ENCODE peak calls at places on chromosomes 5 and 9, in six cellular contexts. Y is Peyer's patch; B is SJCRH30; D is A549; E is effector memory CD4-positive, alpha-beta T cell; A is IMR-90. H is an unnamed sample. For H3K9me3 and H3K4me1, the result is how much of the 10 kb centered on the place peaks cover.

GRCh38 chr9:98218562-98219363 is 26.3 kb upstream of the CORO2A start:
- DNase-seq in Y (no peak), B (no peak), D (no peak), E (no peak), A (peak), H (no peak)

GRCh38 chr5:69432412-69433206 is 17.7 kb downstream of the MARVELD2 start:
- DNase-seq in Y (no peak), B (no peak), D (no peak), E (no peak), A (no peak), H (no peak)

GRCh38 chr5:122656107-122656506 is 118.8 kb upstream of the SNX2 start:
- DNase-seq in Y (no peak), B (no peak), D (no peak), E (no peak), A (no peak), H (no peak)

GRCh38 chr5:848671-849111 is 2.1 kb downstream of the ZDHHC11 start:
- DNase-seq in Y (peak), B (no peak), D (no peak), E (no peak), A (no peak), H (peak)

GRCh38 chr5:24712947-24713346 is 68.2 kb upstream of the CDH10 start:
- DNase-seq in Y (no peak), B (no peak), D (no peak), E (no peak), A (no peak), H (no peak)

GRCh38 chr5:58460727-58461286 is 921 bp upstream of the PLK2 start:
- DNase-seq in Y (peak), B (peak), D (peak), E (peak), A (peak), H (peak)

GRCh38 chr5:126339215-126339805 is 83.9 kb upstream of the GRAMD2B start:
- DNase-seq in Y (no peak), B (peak), D (peak), E (peak), A (peak), H (peak)

GRCh38 chr5:159010611-159011497 is 88.9 kb downstream of the EBF1 start:
- DNase-seq in Y (no peak), B (no peak), D (no peak), E (no peak), A (no peak), H (no peak)

GRCh38 chr5:5276471-5276870 is 136.3 kb downstream of the ADAMTS16 start:
- DNase-seq in Y (no peak), B (no peak), D (no peak), E (no peak), A (no peak), H (no peak)

GRCh38 chr9:127388037-127388855 is 8.7 kb upstream of the SLC2A8 start:
- DNase-seq in Y (no peak), B (peak), D (peak), E (peak), A (peak), H (peak)

GRCh38 chr9:81264516-81264915 is 424.8 kb downstream of the TLE1 start:
- DNase-seq in Y (no peak), B (peak), D (no peak), E (no peak), A (peak), H (no peak)

GRCh38 chr9:5509573-5509972 is 758 bp upstream of the PDCD1LG2 start:
- DNase-seq in Y (no peak), B (peak), D (peak), E (no peak), A (peak), H (no peak)

GRCh38 chr9:135547756-135548736 is 2.1 kb downstream of the OBP2A start:
- DNase-seq in Y (no peak), B (no peak), D (no peak), E (no peak), A (no peak), H (no peak)

GRCh38 chr9:135550344-135550918 is 4.5 kb downstream of the OBP2A start:
- DNase-seq in Y (no peak), B (no peak), D (no peak), E (no peak), A (no peak), H (no peak)

GRCh38 chr9:135551031-135551430 is 5.1 kb downstream of the OBP2A start:
- DNase-seq in Y (no peak), B (no peak), D (no peak), E (no peak), A (no peak), H (no peak)

DNA sequence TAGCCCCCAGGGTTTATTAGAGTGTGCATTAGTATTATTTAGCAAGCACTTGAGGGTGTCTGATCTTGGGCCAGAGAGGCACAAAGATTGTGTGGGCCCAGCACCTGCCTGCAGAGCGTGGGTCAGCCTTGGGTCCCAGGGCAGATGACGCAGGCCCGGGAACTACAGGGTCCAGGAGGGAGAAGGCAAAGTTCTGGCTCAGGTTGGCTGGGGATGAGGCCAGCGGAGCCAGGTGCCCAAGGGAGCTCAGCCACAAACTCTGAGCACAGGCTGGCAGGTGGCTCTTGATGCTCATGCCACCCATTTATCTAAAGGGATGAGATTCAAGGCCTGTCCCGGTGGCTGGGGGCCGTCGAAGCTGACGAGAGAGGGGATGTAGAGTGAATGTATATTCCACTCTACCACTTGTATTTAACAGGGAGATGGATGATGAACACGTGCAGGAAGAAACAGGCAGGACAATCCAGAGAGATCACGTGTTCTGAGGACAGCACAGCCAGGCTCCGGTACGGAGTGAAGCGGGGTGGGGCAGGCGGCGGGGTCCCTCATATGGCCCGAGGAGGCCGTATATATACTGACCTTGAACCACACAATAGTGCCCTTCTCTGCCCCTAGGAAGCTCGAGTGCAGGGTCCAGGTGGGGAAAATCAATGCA is 818 bp upstream of the OBP2A start:
- DNase-seq in Y (no peak), B (no peak), D (no peak), E (no peak), A (no peak), H (no peak)
- H3K4me3 ChIP-seq in Y (no peak), B (no peak), D (no peak), E (no peak), A (no peak), H (no peak)

GRCh38 chr9:96758845-96759673 is 18.8 kb downstream of the ZNF510 start:
- DNase-seq in Y (no peak), B (no peak), D (peak), E (no peak), A (no peak), H (no peak)
- H3K9me3 ChIP-seq in Y (under half), B (half or more), D (half or more), E (half or more), A (half or more), H (half or more)

GRCh38 chr5:169065400-169065799 is 235.5 kb downstream of the SLIT3 start:
- DNase-seq in Y (no peak), B (no peak), D (peak), E (no peak), A (no peak), H (no peak)
- H3K4me1 ChIP-seq in Y (under half), B (under half), D (under half), E (under half), A (under half), H (under half)

GRCh38 chr9:133959966-133960567 is 32.1 kb downstream of the VAV2 start:
- DNase-seq in Y (no peak), B (no peak), D (no peak), E (no peak), A (no peak), H (no peak)

GRCh38 chr9:133959171-133959570 is 33.0 kb downstream of the VAV2 start:
- DNase-seq in Y (no peak), B (no peak), D (no peak), E (no peak), A (no peak), H (no peak)

GRCh38 chr9:133960568-133961129 is 31.5 kb downstream of the VAV2 start:
- DNase-seq in Y (peak), B (no peak), D (no peak), E (no peak), A (no peak), H (no peak)

GRCh38 chr9:133957328-133957727 is 34.8 kb downstream of the VAV2 start:
- DNase-seq in Y (no peak), B (no peak), D (no peak), E (no peak), A (no peak), H (no peak)

DNA sequence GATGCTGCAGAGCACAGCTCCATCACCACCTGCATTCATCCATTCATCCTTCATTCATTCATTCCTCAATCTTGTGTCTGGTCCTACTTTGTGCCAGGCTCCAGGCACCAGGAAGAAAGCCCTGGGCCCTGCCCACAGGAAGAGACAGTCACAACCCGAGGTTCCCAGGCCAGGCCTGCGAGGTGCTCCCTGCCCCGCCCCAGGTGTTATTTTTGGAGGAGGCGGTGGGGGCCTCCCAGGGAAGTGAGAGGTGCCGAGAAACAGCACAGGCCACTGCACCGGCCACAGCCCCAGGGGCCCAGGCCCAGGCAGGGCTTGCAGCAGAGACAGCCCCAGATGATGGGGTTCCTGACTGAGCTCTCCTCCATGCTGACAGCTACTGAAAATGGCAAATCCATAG is 33.4 kb downstream of the VAV2 start:
- DNase-seq in Y (no peak), B (no peak), D (no peak), E (no peak), A (no peak), H (no peak)
- H3K4me3 ChIP-seq in Y (no peak), B (no peak), D (no peak), E (no peak), A (no peak), H (no peak)

GRCh38 chr5:172511952-172512351 is 57.6 kb upstream of the SH3PXD2B start:
- DNase-seq in Y (no peak), B (no peak), D (no peak), E (no peak), A (no peak), H (no peak)
- H3K9me3 ChIP-seq in Y (under half), B (under half), D (under half), E (under half), A (under half), H (under half)

DNA sequence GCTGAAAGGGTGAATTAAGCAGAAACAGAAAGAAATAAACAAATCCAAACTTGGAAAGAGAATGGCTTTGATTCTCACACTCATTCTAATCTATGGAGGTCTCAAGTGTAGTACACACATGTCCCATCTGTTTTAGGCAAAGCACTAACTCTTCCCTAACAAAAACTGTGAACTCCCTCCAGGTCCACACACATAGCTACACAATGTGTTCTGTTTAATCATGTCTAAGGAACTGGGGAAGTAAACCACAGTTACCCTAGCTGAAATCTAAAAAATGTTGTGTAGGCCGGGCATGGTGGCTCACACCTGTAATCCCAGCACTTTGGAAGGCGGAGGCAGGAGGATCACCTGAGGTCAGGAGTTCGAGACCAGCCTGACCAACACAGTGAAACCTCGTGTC is 118.7 kb upstream of the FST start:
- DNase-seq in Y (no peak), B (no peak), D (no peak), E (no peak), A (no peak), H (no peak)
- H3K4me1 ChIP-seq in Y (under half), B (under half), D (half or more), E (under half), A (under half), H (under half)

H was measured in CD8-positive, alpha-beta memory T cell.